ENCODE peak calls at places on chromosome 9, in four cellular contexts. One of them, this sample, is unnamed.

GRCh38 chr9:91191443-91192378 is 170.0 kb downstream of the AUH start:
- DNase-seq in HT-29: no peak
- DNase-seq in amygdala: no peak
- DNase-seq in NCI-H1417: no peak
- DNase-seq in this sample: no peak

GRCh38 chr9:98501776-98502175 is 207.0 kb downstream of the GABBR2 start:
- DNase-seq in amygdala: no peak
- DNase-seq in HT-29: no peak
- DNase-seq in NCI-H1417: no peak
- DNase-seq in this sample: no peak

GRCh38 chr9:109926321-109926959 is 146.4 kb downstream of the PALM2AKAP2 start:
- DNase-seq in HT-29: no peak
- DNase-seq in amygdala: no peak
- DNase-seq in NCI-H1417: no peak
- DNase-seq in this sample: peak; percentile 25

GRCh38 chr9:20997503-20998076 is 33.9 kb downstream of the HACD4 start:
- DNase-seq in NCI-H1417: no peak
- DNase-seq in HT-29: no peak
- DNase-seq in amygdala: no peak
- DNase-seq in this sample: no peak

GRCh38 chr9:108297025-108297424 is 558.8 kb downstream of the ACTL7B start:
- DNase-seq in amygdala: no peak
- DNase-seq in HT-29: no peak
- DNase-seq in NCI-H1417: no peak
- DNase-seq in this sample: no peak

GRCh38 chr9:14769235-14769580 is 46.7 kb upstream of the CER1 start:
- DNase-seq in HT-29: peak; percentile 39
- DNase-seq in amygdala: no peak
- DNase-seq in NCI-H1417: peak; percentile 6
- DNase-seq in this sample: no peak

GRCh38 chr9:111598730-111599091 is 736 bp downstream of the PTGR1 start:
- DNase-seq in NCI-H1417: peak; percentile 61
- DNase-seq in amygdala: no peak
- DNase-seq in HT-29: peak; percentile 48
- DNase-seq in this sample: peak; percentile 40

GRCh38 chr9:126702501-126703329 is 89.0 kb downstream of the LMX1B start:
- DNase-seq in NCI-H1417: peak; percentile 19
- DNase-seq in HT-29: no peak
- DNase-seq in amygdala: no peak
- DNase-seq in this sample: no peak

GRCh38 chr9:80382523-80382922 is 810.8 kb downstream of the TLE4 start:
- DNase-seq in amygdala: no peak
- DNase-seq in HT-29: no peak
- DNase-seq in NCI-H1417: no peak
- DNase-seq in this sample: no peak

GRCh38 chr9:80796662-80797426 is 892.5 kb downstream of the TLE1 start:
- DNase-seq in amygdala: no peak
- DNase-seq in NCI-H1417: no peak
- DNase-seq in HT-29: no peak
- DNase-seq in this sample: no peak

GRCh38 chr9:135296783-135297715 is 182.5 kb upstream of the PPP1R26 start:
- DNase-seq in NCI-H1417: no peak
- DNase-seq in amygdala: no peak
- DNase-seq in HT-29: no peak
- DNase-seq in this sample: no peak

GRCh38 chr9:83002329-83002728 is 60.6 kb downstream of the RASEF start:
- DNase-seq in NCI-H1417: no peak
- DNase-seq in HT-29: no peak
- DNase-seq in amygdala: no peak
- DNase-seq in this sample: no peak

GRCh38 chr9:129863059-129863690 is 27.9 kb downstream of the USP20 start:
- DNase-seq in NCI-H1417: peak; percentile 85
- DNase-seq in amygdala: no peak
- DNase-seq in HT-29: no peak
- DNase-seq in this sample: peak; percentile 60

GRCh38 chr9:99011161-99011709 is 67.5 kb downstream of the COL15A1 start:
- DNase-seq in amygdala: no peak
- DNase-seq in NCI-H1417: no peak
- DNase-seq in HT-29: no peak
- DNase-seq in this sample: no peak

GRCh38 chr9:130554606-130555005 is 24.8 kb upstream of the FUBP3 start:
- DNase-seq in amygdala: no peak
- DNase-seq in NCI-H1417: no peak
- DNase-seq in HT-29: no peak
- DNase-seq in this sample: no peak

GRCh38 chr9:26260238-26260637 is 582.0 kb upstream of the TUSC1 start:
- DNase-seq in HT-29: peak; percentile 11
- DNase-seq in NCI-H1417: no peak
- DNase-seq in amygdala: no peak
- DNase-seq in this sample: no peak

This sample was measured in small intestine.